ENCODE peak calls at places on chromosomes 16 and 17, in six cellular contexts. L is GM12891, D is fibroblast of pulmonary artery, J is left colon, P is OCI-LY7, U is amniotic epithelial cell. V is an unnamed sample.
A peak's percentile ranks its signal among the peaks of the same experiment; 100 is the strongest.

GRCh38 chr17:67718325-67718941 is 697 bp downstream of the NOL11 start:
- DNase-seq in J (no peak), P (peak; percentile 10), L (peak; percentile 27), U (peak; percentile 51), D (peak; percentile 21), V (peak; percentile 46)

GRCh38 chr16:629289-630023 is 1.3 kb upstream of the WFIKKN1 start:
- DNase-seq in P (no peak), J (no peak), D (no peak), L (no peak), U (no peak), V (no peak)

GRCh38 chr17:48542956-48543853 is 1.7 kb downstream of the HOXB2 start:
- DNase-seq in U (peak; percentile 44), L (peak; percentile 68), J (no peak), D (peak; percentile 66), P (no peak), V (peak; percentile 72)

GRCh38 chr16:30678586-30678970 is 20.3 kb downstream of the FBRS start:
- DNase-seq in P (no peak), D (no peak), U (no peak), J (no peak), L (no peak), V (no peak)

GRCh38 chr16:21953541-21953902 is 361 bp downstream of the UQCRC2 start:
- DNase-seq in D (no peak), J (no peak), L (no peak), U (no peak), P (no peak), V (no peak)

GRCh38 chr17:17313350-17313991 is 10.3 kb downstream of the NT5M start:
- DNase-seq in D (peak; percentile 34), U (peak; percentile 24), L (peak; percentile 81), P (peak; percentile 74), J (peak; percentile 34), V (peak; percentile 87)

GRCh38 chr17:39605492-39606433 is 2.0 kb downstream of the NEUROD2 start:
- DNase-seq in L (no peak), J (no peak), D (no peak), P (no peak), U (peak; percentile 10), V (no peak)

GRCh38 chr17:81426676-81427445 is 31.6 kb downstream of the BAHCC1 start:
- DNase-seq in L (no peak), P (no peak), D (no peak), J (no peak), U (no peak), V (no peak)

GRCh38 chr17:78252111-78252634 is 20.7 kb downstream of the TMEM235 start:
- DNase-seq in U (no peak), D (no peak), L (peak; percentile 50), J (peak; percentile 63), P (peak; percentile 94), V (peak; percentile 59)

GRCh38 chr17:57747221-57748017 is 2.3 kb upstream of the CCDC182 start:
- DNase-seq in J (no peak), U (peak; percentile 70), D (peak; percentile 79), P (peak; percentile 83), L (peak; percentile 51), V (peak; percentile 68)

GRCh38 chr16:66035096-66035495 is 331.4 kb upstream of the CDH5 start:
- DNase-seq in L (no peak), P (no peak), D (no peak), U (no peak), J (no peak), V (no peak)

GRCh38 chr17:17757391-17757791 is 76.1 kb downstream of the RAI1 start:
- DNase-seq in J (no peak), D (no peak), U (no peak), P (peak; percentile 91), L (no peak), V (no peak)

GRCh38 chr16:77344306-77344705 is 90.5 kb downstream of the ADAMTS18 start:
- DNase-seq in J (no peak), D (no peak), P (no peak), L (no peak), U (peak; percentile 65), V (no peak)

V was measured in GM10248.